ENCODE peak calls at places on chromosomes 6 and 20, in nine cellular contexts. Q is activated T-cell treated with anti-CD3 and anti-CD28 coated beads, Interleukin-2, amount 50 U/mL, for 72 hours; J is immature natural killer cell; U is CD4-positive, alpha-beta T cell; S is IMR-90; T is neural crest cell; O is activated T-helper 1 cell treated with Interleukin-2 at 50 U/mL for 16 hours; W is endothelial cell; G is occipital lobe. F is an unnamed sample.

GRCh38 chr6:22102671-22103070 is 194.2 kb downstream of the PRL start:
- DNase-seq in S (peak; percentile 27), O (no peak), W (no peak), Q (peak; percentile 3), G (no peak), T (no peak), J (no peak), U (no peak), F (no peak)

GRCh38 chr6:106194949-106195919 is 109.1 kb downstream of the PRDM1 start:
- DNase-seq in G (no peak), W (no peak), J (peak; percentile 47), S (peak; percentile 68), U (peak; percentile 13), O (no peak), T (no peak), Q (no peak), F (no peak)

GRCh38 chr6:21749754-21750153 is 156.2 kb downstream of the SOX4 start:
- DNase-seq in S (no peak), G (no peak), Q (no peak), T (no peak), U (no peak), O (no peak), J (no peak), W (no peak), F (no peak)

GRCh38 chr6:66897576-66897975 is 1190.5 kb upstream of the EYS start:
- DNase-seq in J (no peak), O (no peak), Q (no peak), G (peak; percentile 9), T (no peak), W (no peak), S (peak; percentile 1), U (no peak), F (no peak)

GRCh38 chr6:27297857-27298730 is 14.0 kb downstream of the POM121L2 start:
- DNase-seq in Q (no peak), O (no peak), S (peak; percentile 51), W (peak; percentile 66), G (no peak), U (no peak), T (peak; percentile 46), J (no peak), F (no peak)

GRCh38 chr6:37366910-37367309 is 13.1 kb downstream of the RNF8 start:
- DNase-seq in J (no peak), Q (no peak), W (no peak), O (no peak), S (no peak), U (no peak), T (no peak), G (no peak), F (no peak)

GRCh38 chr6:38567436-38567835 is 72.3 kb downstream of the BTBD9 start:
- DNase-seq in U (no peak), T (no peak), G (peak; percentile 24), Q (no peak), J (no peak), O (no peak), S (peak; percentile 93), W (no peak), F (no peak)

GRCh38 chr6:105431226-105431625 is 28.3 kb upstream of the PREP start:
- DNase-seq in S (peak; percentile 68), J (peak; percentile 40), T (peak; percentile 24), G (no peak), U (no peak), W (peak; percentile 38), Q (peak; percentile 24), O (no peak), F (no peak)

GRCh38 chr6:45681860-45682488 is 304.2 kb upstream of the SUPT3H start:
- DNase-seq in J (peak; percentile 10), Q (peak; percentile 59), O (no peak), U (no peak), G (no peak), S (no peak), W (no peak), T (no peak), F (no peak)

GRCh38 chr6:150444308-150444707 is 75.5 kb downstream of the IYD start:
- DNase-seq in J (no peak), G (no peak), U (no peak), O (no peak), T (no peak), Q (no peak), W (no peak), S (no peak), F (no peak)

GRCh38 chr6:34514593-34515472 is 41.3 kb downstream of the SPDEF start:
- DNase-seq in T (peak; percentile 59), O (no peak), U (no peak), J (no peak), G (peak; percentile 91), Q (no peak), W (peak; percentile 54), S (peak; percentile 57), F (no peak)

GRCh38 chr6:90653750-90654149 is 66.9 kb upstream of the MAP3K7 start:
- DNase-seq in S (no peak), T (no peak), Q (no peak), J (no peak), W (no peak), O (no peak), G (no peak), U (no peak), F (no peak)

GRCh38 chr6:111711476-111711875 is 105.8 kb upstream of the TRAF3IP2 start:
- DNase-seq in Q (no peak), U (no peak), G (peak; percentile 54), T (peak; percentile 44), J (no peak), O (no peak), S (no peak), W (peak; percentile 11), F (no peak)

GRCh38 chr6:4637691-4638433 is 138.3 kb upstream of the CDYL start:
- DNase-seq in G (no peak), O (no peak), W (no peak), U (no peak), Q (peak; percentile 64), J (no peak), S (peak; percentile 93), T (no peak), F (no peak)

GRCh38 chr6:100234625-100235024 is 230.1 kb downstream of the SIM1 start:
- DNase-seq in S (no peak), O (no peak), J (no peak), T (no peak), W (no peak), Q (no peak), G (no peak), U (no peak), F (no peak)

GRCh38 chr6:7147051-7147671 is 39.4 kb downstream of the RREB1 start:
- DNase-seq in G (no peak), O (no peak), U (no peak), Q (no peak), S (no peak), T (no peak), J (no peak), W (no peak), F (no peak)

GRCh38 chr6:138250513-138251247 is 32.4 kb upstream of the PBOV1 start:
- DNase-seq in W (no peak), T (no peak), Q (no peak), S (peak; percentile 5), O (no peak), J (no peak), G (peak; percentile 70), U (no peak), F (no peak)

GRCh38 chr20:13638162-13638495 is 603 bp downstream of the TASP1 start:
- DNase-seq in Q (no peak), S (peak; percentile 16), G (no peak), U (no peak), O (no peak), T (no peak), J (no peak), W (no peak), F (no peak)

GRCh38 chr20:13831476-13831875 is 46.6 kb downstream of the NDUFAF5 start:
- DNase-seq in U (no peak), W (no peak), T (no peak), O (no peak), Q (no peak), J (no peak), S (no peak), G (no peak), F (no peak)

GRCh38 chr20:15310361-15310760 is 972.9 kb upstream of the FLRT3 start:
- DNase-seq in G (no peak), S (no peak), T (no peak), U (no peak), J (no peak), W (no peak), O (no peak), Q (no peak), F (no peak)

GRCh38 chr20:32976746-32977145 is 27.5 kb downstream of the SUN5 start:
- DNase-seq in S (no peak), O (no peak), U (no peak), Q (no peak), G (no peak), W (no peak), T (no peak), J (no peak), F (no peak)

GRCh38 chr20:1827974-1828785 is 67.0 kb upstream of the SIRPA start:
- DNase-seq in G (peak; percentile 91), J (no peak), Q (no peak), W (no peak), S (no peak), T (peak; percentile 59), U (no peak), O (no peak), F (no peak)

GRCh38 chr6:158626360-158627167 is 18.0 kb downstream of the DYNLT1 start:
- DNase-seq in S (no peak), W (no peak), U (no peak), T (no peak), O (no peak), Q (no peak), G (no peak), J (no peak), F (no peak)

GRCh38 chr6:49264909-49265308 is 198.1 kb downstream of the MMUT start:
- DNase-seq in J (no peak), O (no peak), Q (no peak), S (no peak), T (no peak), G (no peak), W (no peak), U (no peak), F (no peak)

GRCh38 chr6:137291441-137291840 is 72.3 kb upstream of the IFNGR1 start:
- DNase-seq in O (no peak), G (peak; percentile 42), J (no peak), T (no peak), U (no peak), W (no peak), S (peak; percentile 12), Q (no peak), F (no peak)

GRCh38 chr6:17418281-17419188 is 25.1 kb downstream of the CAP2 start:
- DNase-seq in Q (no peak), W (no peak), U (no peak), T (no peak), S (peak; percentile 53), O (no peak), G (no peak), J (no peak), F (no peak)

GRCh38 chr20:10007747-10008146 is 27.0 kb upstream of the ANKEF1 start:
- DNase-seq in T (no peak), G (no peak), S (no peak), Q (no peak), O (no peak), J (no peak), U (no peak), W (no peak), F (no peak)